ENCODE peak calls at places on chromosomes 3 and 15, in nine cellular contexts. T is HCT116, Z is heart right ventricle, L is BJ, F is endothelial cell of umbilical vein, V is astrocyte of the cerebellum, J is adrenal gland, H is A549, I is GM23338. Q is an unnamed sample.

GRCh38 chr3:67357610-67358458 is 296.6 kb downstream of the SUCLG2 start:
- DNase-seq in J (no peak), I (peak; percentile 95), H (peak; percentile 54), L (no peak), T (peak; percentile 59), F (peak; percentile 26), Z (no peak), V (no peak), Q (peak; percentile 66)

GRCh38 chr3:39804951-39805350 is 4.5 kb upstream of the MYRIP start:
- DNase-seq in F (peak; percentile 8), V (no peak), T (no peak), L (no peak), H (no peak), J (no peak), Z (no peak), I (no peak), Q (no peak)

GRCh38 chr3:9467451-9467850 is 70.0 kb downstream of the SETD5 start:
- DNase-seq in L (no peak), T (no peak), I (no peak), F (no peak), H (no peak), Z (no peak), V (no peak), J (no peak), Q (no peak)

GRCh38 chr3:23129817-23130216 is 73.3 kb upstream of the UBE2E2 start:
- DNase-seq in L (peak; percentile 71), J (no peak), V (no peak), H (no peak), Z (no peak), I (no peak), T (no peak), F (no peak), Q (no peak)

GRCh38 chr3:134803051-134803505 is 8.0 kb downstream of the EPHB1 start:
- DNase-seq in I (no peak), V (no peak), Z (no peak), J (no peak), H (no peak), T (no peak), L (no peak), F (no peak), Q (no peak)

GRCh38 chr3:101898752-101899169 is 49.4 kb downstream of the NFKBIZ start:
- DNase-seq in Z (no peak), T (no peak), I (no peak), V (no peak), J (peak; percentile 29), H (no peak), L (no peak), F (no peak), Q (no peak)

GRCh38 chr3:43286886-43287301 is 554 bp downstream of the SNRK start:
- DNase-seq in V (no peak), T (no peak), I (peak; percentile 43), Z (no peak), L (no peak), F (no peak), J (no peak), H (peak; percentile 8), Q (peak; percentile 27)

GRCh38 chr15:37773111-37773860 is 161.2 kb upstream of the TMCO5A start:
- DNase-seq in J (no peak), T (no peak), V (no peak), H (no peak), Z (no peak), L (peak; percentile 21), I (no peak), F (no peak), Q (no peak)

GRCh38 chr3:146912233-146913015 is 307.3 kb upstream of the PLSCR5 start:
- DNase-seq in H (no peak), J (no peak), I (no peak), T (no peak), V (peak; percentile 60), F (peak; percentile 22), L (no peak), Z (no peak), Q (no peak)

GRCh38 chr3:63353383-63353782 is 75.3 kb downstream of the SYNPR start:
- DNase-seq in T (no peak), V (no peak), J (no peak), H (no peak), I (no peak), Z (no peak), L (no peak), F (no peak), Q (no peak)

GRCh38 chr15:98878862-98879261 is 128.7 kb downstream of the PGPEP1L start:
- DNase-seq in V (no peak), T (no peak), L (no peak), J (no peak), F (no peak), H (no peak), Z (no peak), I (no peak), Q (no peak)

GRCh38 chr3:36362973-36363372 is 17.3 kb upstream of the STAC start:
- DNase-seq in V (peak; percentile 16), L (no peak), H (peak; percentile 49), I (peak; percentile 28), Z (no peak), J (peak; percentile 81), F (no peak), T (peak; percentile 18), Q (no peak)

GRCh38 chr15:29570931-29571727 is 251.1 kb downstream of the TJP1 start:
- DNase-seq in F (peak; percentile 38), H (peak; percentile 40), I (peak; percentile 84), V (no peak), T (no peak), Z (no peak), J (no peak), L (no peak), Q (peak; percentile 48)
- H3K4me3 ChIP-seq in F (no peak overlapping the region), H (peak overlapping the region; percentile 50), I (peak overlapping the region; percentile 70), V (peak overlapping the region; percentile 39), T (no peak overlapping the region), Z (peak overlapping the region; percentile 47), J (no peak overlapping the region), L (no peak overlapping the region), Q (peak overlapping the region; percentile 18)

GRCh38 chr3:52280046-52280445 is 1.6 kb upstream of the WDR82 start:
- DNase-seq in L (no peak), V (peak; percentile 19), T (no peak), F (peak; percentile 82), H (no peak), Z (no peak), I (no peak), J (no peak), Q (peak; percentile 78)
- H3K4me3 ChIP-seq in L (no peak overlapping the region), V (no peak overlapping the region), T (no peak overlapping the region), F (peak overlapping the region; percentile 15), H (no peak overlapping the region), Z (no peak overlapping the region), I (no peak overlapping the region), J (no peak overlapping the region), Q (no peak overlapping the region)

GRCh38 chr3:128994581-128995161 is 795 bp upstream of the CFAP92 start:
- DNase-seq in T (no peak), Z (no peak), H (no peak), I (no peak), L (no peak), J (no peak), F (no peak), V (no peak), Q (no peak)
- H3K4me3 ChIP-seq in T (no peak overlapping the region), Z (no peak overlapping the region), H (no peak overlapping the region), I (peak overlapping the region; percentile 69), L (no peak overlapping the region), J (no peak overlapping the region), F (no peak overlapping the region), V (no peak overlapping the region), Q (no peak overlapping the region)

DNA sequence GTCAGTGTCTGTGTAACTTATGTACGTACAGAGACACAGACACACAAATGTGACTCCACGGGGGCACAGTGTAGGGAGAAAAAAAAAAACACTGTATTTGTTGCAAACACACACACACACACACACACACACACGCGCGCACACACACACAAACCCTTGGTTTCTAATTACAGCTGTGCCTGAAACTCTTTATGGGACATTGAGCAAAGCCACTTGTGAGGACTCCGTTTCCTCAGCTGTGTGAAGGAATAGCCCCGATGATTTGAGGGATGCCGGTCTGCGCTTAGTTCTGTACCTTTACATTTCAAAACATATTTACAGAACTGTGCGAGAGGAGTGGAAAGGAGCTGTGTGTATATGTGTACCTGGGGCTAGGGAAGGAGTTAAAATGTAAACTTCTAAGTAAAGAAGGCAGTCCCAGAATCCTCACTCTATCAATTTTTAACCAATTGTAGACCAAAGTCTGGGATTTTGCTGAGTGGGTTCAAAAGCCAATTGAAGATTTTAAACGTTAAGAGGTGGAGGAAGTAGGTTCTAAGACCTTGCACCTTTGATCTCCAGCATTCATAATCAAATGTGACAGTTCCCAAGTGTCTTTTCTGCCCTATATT is 5.3 kb upstream of the BCL6 start:
- DNase-seq in H (peak; percentile 32), L (no peak), Z (no peak), F (no peak), J (peak; percentile 44), I (peak; percentile 62), T (no peak), V (no peak), Q (no peak)
- H3K4me3 ChIP-seq in H (peak overlapping the region; percentile 44), L (no peak overlapping the region), Z (peak overlapping the region; percentile 39), F (no peak overlapping the region), J (no peak overlapping the region), I (peak overlapping the region; percentile 42), T (peak overlapping the region; percentile 44), V (no peak overlapping the region), Q (no peak overlapping the region)

GRCh38 chr3:197737749-197738462 is 1.2 kb upstream of the RUBCN start:
- DNase-seq in J (no peak), F (no peak), H (no peak), V (no peak), L (no peak), T (no peak), I (no peak), Z (no peak), Q (no peak)
- H3K4me3 ChIP-seq in J (no peak overlapping the region), F (peak overlapping the region; percentile 75), H (peak overlapping the region; percentile 81), V (peak overlapping the region; percentile 85), L (no peak overlapping the region), T (peak overlapping the region; percentile 77), I (peak overlapping the region; percentile 75), Z (peak overlapping the region; percentile 94), Q (peak overlapping the region; percentile 79)

GRCh38 chr3:80283783-80284182 is 516.0 kb upstream of the ROBO1 start:
- DNase-seq in H (no peak), V (no peak), T (no peak), L (no peak), F (no peak), I (no peak), Z (no peak), J (no peak), Q (no peak)

DNA sequence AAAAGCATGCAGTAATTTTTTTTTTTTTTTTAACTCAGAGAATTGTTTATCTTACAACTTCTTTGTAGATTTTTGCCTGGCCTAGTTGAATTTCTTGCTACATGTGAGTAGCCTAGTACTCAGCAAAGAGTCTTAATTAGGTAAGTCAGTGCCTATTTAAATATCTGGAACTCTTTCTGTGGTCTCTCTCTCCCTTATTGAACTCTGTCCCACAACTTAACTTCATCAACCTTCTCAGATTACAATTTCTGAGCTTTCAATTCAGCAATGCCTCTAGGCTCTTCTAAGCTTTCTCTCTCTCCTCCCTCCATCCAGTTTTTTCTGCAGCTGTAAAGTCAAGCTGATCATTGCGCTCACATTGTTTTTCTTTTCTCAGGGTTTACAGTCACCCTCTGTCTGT is 517.6 kb upstream of the ROBO1 start:
- DNase-seq in L (no peak), J (no peak), V (peak; percentile 72), H (no peak), F (no peak), T (no peak), Z (no peak), I (peak; percentile 17), Q (no peak)
- H3K4me3 ChIP-seq in L (no peak overlapping the region), J (no peak overlapping the region), V (no peak overlapping the region), H (no peak overlapping the region), F (no peak overlapping the region), T (no peak overlapping the region), Z (no peak overlapping the region), I (no peak overlapping the region), Q (no peak overlapping the region)